ENCODE peak calls at places on chromosomes 5 and 9, in seven cellular contexts. S is heart right ventricle, B is thyroid gland, R is uterus, L is Caco-2, K is cardiac muscle cell, D is PC-3. I is an unnamed sample.

GRCh38 chr9:108125541-108125940 is 636.0 kb upstream of the KLF4 start:
- DNase-seq in S (peak), B (no peak), R (no peak), L (no peak), K (no peak), D (no peak), I (no peak)

GRCh38 chr9:86135374-86135773 is 36.0 kb upstream of the GOLM1 start:
- DNase-seq in S (no peak), B (no peak), R (no peak), L (no peak), K (no peak), D (no peak), I (peak)

GRCh38 chr9:89605181-89606048 is 603 bp downstream of the GADD45G start:
- DNase-seq in S (peak), B (peak), R (peak), L (peak), K (peak), D (peak), I (peak)

GRCh38 chr9:28267351-28267750 is 694.1 kb upstream of the C9orf72 start:
- DNase-seq in S (no peak), B (no peak), R (no peak), L (no peak), K (no peak), D (no peak), I (no peak)

GRCh38 chr9:31089822-31090221 is 1294.6 kb upstream of the ACO1 start:
- DNase-seq in S (no peak), B (no peak), R (no peak), L (no peak), K (peak), D (no peak), I (peak)

GRCh38 chr9:98118640-98119601 is at the start of gene TRIM14:
- DNase-seq in S (peak), B (peak), R (peak), L (peak), K (peak), D (peak), I (peak)

GRCh38 chr9:108994695-108995094 is 18.6 kb downstream of the CTNNAL1 start:
- DNase-seq in S (peak), B (peak), R (no peak), L (no peak), K (peak), D (peak), I (peak)

GRCh38 chr5:146710348-146710747 is 168.2 kb downstream of the PPP2R2B start:
- DNase-seq in S (no peak), B (no peak), R (no peak), L (no peak), K (no peak), D (no peak), I (peak)

GRCh38 chr9:32136700-32137339 is 247.6 kb upstream of the ACO1 start:
- DNase-seq in S (no peak), B (no peak), R (no peak), L (peak), K (no peak), D (no peak), I (peak)

GRCh38 chr5:11044581-11044980 is 283.5 kb upstream of the DAP start:
- DNase-seq in S (no peak), B (no peak), R (no peak), L (no peak), K (no peak), D (no peak), I (no peak)

GRCh38 chr5:33745101-33745770 is 146.6 kb downstream of the ADAMTS12 start:
- DNase-seq in S (no peak), B (no peak), R (no peak), L (no peak), K (no peak), D (no peak), I (no peak)

GRCh38 chr5:126414874-126415502 is 8.2 kb upstream of the GRAMD2B start:
- DNase-seq in S (no peak), B (peak), R (peak), L (no peak), K (peak), D (peak), I (peak)

GRCh38 chr9:110622368-110622767 is 42.8 kb upstream of the SVEP1 start:
- DNase-seq in S (no peak), B (no peak), R (no peak), L (no peak), K (no peak), D (no peak), I (no peak)

GRCh38 chr5:161507591-161507990 is 38.9 kb downstream of the GABRB2 start:
- DNase-seq in S (no peak), B (no peak), R (no peak), L (no peak), K (no peak), D (no peak), I (peak)

GRCh38 chr9:91126761-91127420 is 234.8 kb downstream of the AUH start:
- DNase-seq in S (no peak), B (no peak), R (no peak), L (no peak), K (peak), D (no peak), I (no peak)

GRCh38 chr9:1337169-1337568 is 287.0 kb downstream of the DMRT2 start:
- DNase-seq in S (no peak), B (peak), R (no peak), L (no peak), K (no peak), D (peak), I (peak)

GRCh38 chr9:105278751-105279150 is 34.3 kb downstream of the SLC44A1 start:
- DNase-seq in S (no peak), B (no peak), R (no peak), L (no peak), K (no peak), D (no peak), I (peak)

GRCh38 chr5:134438641-134439621 is 27.2 kb upstream of the CDKN2AIPNL start:
- DNase-seq in S (peak), B (peak), R (peak), L (peak), K (peak), D (peak), I (peak)

DNA sequence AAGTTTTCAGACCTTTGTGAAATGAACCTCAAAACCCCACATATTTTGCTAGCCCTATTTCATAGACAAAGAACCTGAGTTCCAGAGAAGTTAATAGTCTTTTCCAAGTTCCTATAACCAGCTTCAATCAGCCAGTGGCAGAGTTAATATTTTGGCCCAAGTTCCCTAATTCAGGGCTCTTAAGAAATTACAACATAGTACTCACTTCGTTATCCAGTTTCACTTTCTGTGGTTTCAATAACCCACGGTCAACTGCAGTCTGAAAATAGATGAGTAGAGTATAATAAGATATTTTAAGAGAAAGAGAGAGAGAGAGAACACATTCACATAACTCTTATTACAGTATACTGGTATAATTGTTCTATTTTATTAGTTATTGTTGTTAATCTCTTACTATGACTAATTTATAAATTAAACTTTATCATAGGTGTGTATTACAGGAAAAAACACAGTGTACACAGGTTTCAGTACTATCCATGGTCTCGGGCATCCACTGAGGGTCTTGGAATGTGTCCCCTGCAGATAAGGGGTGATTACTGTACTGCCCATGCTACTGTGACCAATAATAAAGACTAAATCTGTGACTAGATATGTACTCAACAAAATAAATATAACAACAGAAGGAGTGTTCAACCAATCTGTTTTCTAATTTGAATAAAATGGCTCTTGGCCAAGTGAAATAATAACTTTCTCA is 9.3 kb upstream of the MYOT start:
- DNase-seq in S (no peak), B (no peak), R (no peak), L (no peak), K (peak), D (no peak), I (peak)
- H3K4me3 ChIP-seq in S (peak), B (no peak), R (peak), L (no peak), K (no peak), D (no peak), I (no peak)

GRCh38 chr9:70257512-70257911 is 1.3 kb upstream of the SMC5 start:
- DNase-seq in S (no peak), B (no peak), R (no peak), L (no peak), K (no peak), D (no peak), I (no peak)
- H3K4me3 ChIP-seq in S (peak), B (peak), R (no peak), L (peak), K (no peak), D (peak), I (peak)

GRCh38 chr9:92141144-92142129 is 26.2 kb upstream of the SPTLC1 start:
- DNase-seq in S (peak), B (peak), R (peak), L (no peak), K (peak), D (peak), I (no peak)
- H3K4me3 ChIP-seq in S (peak), B (peak), R (peak), L (peak), K (no peak), D (peak), I (peak)

DNA sequence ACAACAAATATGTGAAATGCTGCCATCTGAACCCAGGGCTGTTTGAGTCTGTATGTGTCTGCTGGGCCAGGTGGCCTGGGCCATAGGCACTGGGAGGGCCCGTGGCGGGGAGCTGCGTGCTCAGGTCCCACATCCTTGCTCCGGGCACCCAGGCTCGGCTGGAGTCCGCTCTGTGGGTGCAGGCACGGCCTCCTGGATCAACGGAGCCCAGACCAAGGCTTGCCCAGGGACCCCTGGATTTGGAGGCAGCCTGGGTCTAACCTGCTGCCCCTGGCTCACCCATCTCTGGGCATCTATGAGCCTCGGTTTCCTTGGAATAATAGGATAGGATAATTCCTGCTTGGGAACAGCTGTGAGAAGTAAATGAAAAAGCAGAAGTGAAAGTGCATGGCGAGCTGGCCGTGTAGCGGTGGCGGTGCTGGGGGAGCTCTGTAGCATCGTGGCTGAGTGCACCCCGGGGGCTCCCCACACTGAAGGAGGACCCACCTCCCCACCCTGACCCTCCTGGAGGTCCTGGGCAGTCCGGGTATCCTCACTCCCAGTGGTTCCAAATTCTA is 1.2 kb downstream of the CDHR2 start:
- DNase-seq in S (no peak), B (no peak), R (no peak), L (no peak), K (no peak), D (no peak), I (no peak)
- H3K4me3 ChIP-seq in S (no peak), B (no peak), R (no peak), L (no peak), K (no peak), D (no peak), I (no peak)

I was measured in bronchial epithelial cell.